ENCODE peak calls at places on chromosomes 1 and 21, in seven cellular contexts. V is mesothelial cell of epicardium, T is glutamatergic neuron, X is fibroblast of villous mesenchyme, I is K562, Q is nephron progenitor cell, D is body of pancreas. Z is an unnamed sample.

GRCh38 chr1:109807822-109808680 is 44.3 kb upstream of the EPS8L3 start:
- DNase-seq in I (no peak), V (no peak), D (no peak), Q (no peak), T (no peak), X (no peak), Z (no peak)

GRCh38 chr1:182253319-182253718 is 138.3 kb downstream of the GLUL start:
- DNase-seq in I (peak), V (no peak), X (no peak), T (no peak), Q (no peak), D (no peak), Z (no peak)

GRCh38 chr1:55582078-55582477 is 366.9 kb upstream of the USP24 start:
- DNase-seq in V (no peak), I (no peak), D (no peak), Q (no peak), T (no peak), X (no peak), Z (no peak)

GRCh38 chr1:78543941-78544630 is 53.3 kb downstream of the PTGFR start:
- DNase-seq in D (no peak), I (no peak), Q (no peak), T (no peak), X (peak), V (no peak), Z (no peak)

GRCh38 chr1:46191033-46191701 is 7.1 kb downstream of the POMGNT1 start:
- DNase-seq in I (no peak), Q (no peak), V (no peak), T (no peak), D (no peak), X (no peak), Z (no peak)

GRCh38 chr1:21564521-21565095 is 55.4 kb downstream of the ALPL start:
- DNase-seq in V (no peak), X (no peak), Q (no peak), D (no peak), T (no peak), I (no peak), Z (no peak)

GRCh38 chr1:45615885-45616284 is 8.0 kb downstream of the CCDC17 start:
- DNase-seq in V (no peak), D (no peak), Q (no peak), X (no peak), I (no peak), T (no peak), Z (no peak)

GRCh38 chr1:67211589-67212563 is 45.6 kb downstream of the IL23R start:
- DNase-seq in Q (peak), T (no peak), X (peak), V (no peak), D (peak), I (peak), Z (peak)

GRCh38 chr1:168468042-168468809 is 75.6 kb downstream of the XCL2 start:
- DNase-seq in Q (no peak), D (no peak), X (no peak), V (no peak), T (no peak), I (peak), Z (no peak)

GRCh38 chr1:61254629-61255323 is 172.4 kb downstream of the NFIA start:
- DNase-seq in I (no peak), Q (no peak), T (no peak), D (peak), V (no peak), X (peak), Z (no peak)

GRCh38 chr1:225998560-225999226 is 450 bp downstream of the SDE2 start:
- DNase-seq in X (peak), I (peak), V (no peak), Q (no peak), D (no peak), T (no peak), Z (no peak)

GRCh38 chr21:35697321-35697808 is 363.0 kb downstream of the SETD4 start:
- DNase-seq in I (peak), X (peak), D (peak), T (no peak), Q (no peak), V (peak), Z (no peak)

GRCh38 chr1:143651350-143651992 is 320.3 kb downstream of the FAM72C start:
- DNase-seq in V (no peak), X (no peak), D (no peak), I (no peak), Q (no peak), T (no peak), Z (no peak)

GRCh38 chr1:26191739-26192138 is 1.3 kb downstream of the CATSPER4 start:
- DNase-seq in D (no peak), Q (no peak), X (no peak), V (no peak), T (no peak), I (no peak), Z (no peak)

GRCh38 chr1:232046531-232047283 is 420.1 kb downstream of the DISC1 start:
- DNase-seq in Q (no peak), X (no peak), I (no peak), V (no peak), T (no peak), D (no peak), Z (no peak)

GRCh38 chr1:65235867-65236805 is 73.2 kb upstream of the DNAJC6 start:
- DNase-seq in Q (no peak), V (no peak), T (no peak), I (peak), X (peak), D (no peak), Z (no peak)

GRCh38 chr1:197928849-197929336 is 11.7 kb downstream of the LHX9 start:
- DNase-seq in Q (peak), T (no peak), V (no peak), D (no peak), X (no peak), I (peak), Z (no peak)

GRCh38 chr1:78673120-78673519 is 23.5 kb downstream of the IFI44 start:
- DNase-seq in Q (no peak), D (no peak), I (no peak), X (no peak), V (no peak), T (peak), Z (peak)

GRCh38 chr1:150152772-150153461 is 3.2 kb downstream of the PLEKHO1 start:
- DNase-seq in Q (no peak), V (no peak), D (no peak), I (no peak), T (peak), X (peak), Z (no peak)

GRCh38 chr1:186404454-186405051 is 28.9 kb downstream of the ODR4 start:
- DNase-seq in X (peak), I (peak), D (no peak), T (no peak), V (no peak), Q (no peak), Z (no peak)

GRCh38 chr1:150173161-150173585 is 23.5 kb downstream of the PLEKHO1 start:
- DNase-seq in I (no peak), V (no peak), X (no peak), Q (peak), T (no peak), D (no peak), Z (no peak)

GRCh38 chr1:216562383-216562782 is 139.1 kb upstream of the USH2A start:
- DNase-seq in T (no peak), X (no peak), V (no peak), I (no peak), Q (no peak), D (no peak), Z (no peak)
- TF ChIP-seq CTCF in T (no peak), X (peak), V (no peak), I (no peak), Q (peak), D (no peak), Z (no peak)

GRCh38 chr1:205309741-205310140 is 11.8 kb downstream of the NUAK2 start:
- DNase-seq in D (no peak), X (no peak), T (no peak), Q (no peak), I (no peak), V (no peak), Z (no peak)

GRCh38 chr1:205314986-205315618 is 6.4 kb downstream of the NUAK2 start:
- DNase-seq in X (no peak), V (no peak), T (no peak), Q (no peak), I (no peak), D (no peak), Z (no peak)

GRCh38 chr1:205312866-205313680 is 8.5 kb downstream of the NUAK2 start:
- DNase-seq in V (no peak), T (no peak), Q (no peak), X (no peak), I (no peak), D (no peak), Z (no peak)

GRCh38 chr1:205313681-205314308 is 7.8 kb downstream of the NUAK2 start:
- DNase-seq in T (peak), D (peak), I (no peak), X (peak), Q (peak), V (no peak), Z (peak)

DNA sequence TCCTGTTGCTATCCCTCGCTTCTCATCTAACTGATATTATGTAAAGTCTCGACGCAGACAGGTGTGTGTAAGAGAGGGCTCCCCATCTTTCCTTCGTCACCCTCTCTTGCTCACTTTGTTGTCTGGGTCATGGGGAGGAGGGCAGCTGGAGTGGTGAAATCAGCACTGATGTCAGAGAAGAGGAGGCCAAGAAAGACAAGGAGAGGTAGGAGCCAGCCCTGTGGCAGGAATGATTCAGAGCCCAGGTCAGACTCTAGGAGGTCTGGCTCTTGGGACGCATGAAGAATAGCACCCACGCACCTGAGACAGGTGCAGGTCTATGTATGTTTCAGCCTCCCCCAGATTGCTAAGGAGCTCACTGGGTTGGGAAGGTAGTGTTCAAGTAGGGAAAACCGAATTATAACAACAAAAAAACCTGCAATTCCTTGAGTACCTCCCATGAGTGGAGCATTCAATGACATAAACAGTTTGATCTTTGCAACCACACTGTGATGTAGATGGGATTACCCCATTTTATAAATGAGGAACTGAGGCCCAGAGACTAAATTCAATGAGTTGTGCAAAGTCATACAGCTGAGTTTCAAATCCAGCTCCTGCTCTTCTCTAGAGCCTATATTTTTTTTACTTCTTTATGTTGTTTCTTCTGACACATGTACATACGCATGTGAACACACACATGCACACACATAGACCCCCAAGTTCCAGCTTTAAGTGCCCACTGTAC is 10.4 kb downstream of the NUAK2 start:
- DNase-seq in Q (no peak), D (no peak), I (no peak), V (no peak), T (no peak), X (no peak), Z (no peak)
- TF ChIP-seq CTCF in Q (no peak), D (no peak), I (no peak), V (no peak), T (no peak), X (no peak), Z (no peak)

DNA sequence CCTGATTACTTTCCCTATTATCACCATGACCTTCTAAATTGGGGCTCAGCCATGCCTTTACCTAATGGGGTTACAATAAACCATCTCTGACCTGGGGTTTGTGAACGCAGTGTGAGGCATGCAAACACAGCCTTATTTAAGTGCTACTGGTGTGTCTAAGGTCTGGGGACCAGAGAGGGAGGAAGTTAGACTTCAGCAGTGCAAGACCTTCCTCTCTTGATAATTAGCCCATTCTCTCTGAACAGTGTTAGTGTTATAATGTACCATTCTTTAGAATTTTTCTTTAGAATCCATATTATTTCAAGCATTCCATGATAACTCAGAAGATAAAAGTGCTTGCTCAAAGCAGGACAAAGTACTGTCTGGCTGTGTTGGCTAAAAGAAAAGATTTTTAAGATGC is 10.5 kb upstream of the LRRC8D start:
- DNase-seq in T (no peak), I (no peak), D (no peak), Q (no peak), V (no peak), X (no peak), Z (no peak)
- TF ChIP-seq CTCF in T (no peak), I (no peak), D (no peak), Q (no peak), V (no peak), X (no peak), Z (no peak)

GRCh38 chr1:4091996-4092395 is 191.9 kb upstream of the C1orf174 start:
- DNase-seq in X (no peak), V (no peak), D (no peak), T (no peak), Q (no peak), I (no peak), Z (no peak)
- TF ChIP-seq CTCF in X (no peak), V (no peak), D (no peak), T (no peak), Q (no peak), I (no peak), Z (no peak)

GRCh38 chr1:8871539-8871935 is 6.9 kb downstream of the ENO1 start:
- DNase-seq in Q (no peak), X (no peak), D (peak), T (no peak), V (no peak), I (no peak), Z (no peak)
- TF ChIP-seq CTCF in Q (peak), X (peak), D (peak), T (peak), V (peak), I (peak), Z (peak)

GRCh38 chr1:33654267-33654832 is 181.9 kb downstream of the ZSCAN20 start:
- DNase-seq in I (no peak), V (no peak), T (peak), D (no peak), X (peak), Q (peak), Z (peak)
- TF ChIP-seq CTCF in I (peak), V (peak), T (peak), D (no peak), X (peak), Q (peak), Z (peak)

GRCh38 chr1:112508242-112509004 is at the start of gene WNT2B:
- DNase-seq in X (no peak), I (peak), D (no peak), T (peak), Q (peak), V (no peak), Z (no peak)
- TF ChIP-seq CTCF in X (no peak), I (no peak), D (peak), T (no peak), Q (no peak), V (no peak), Z (no peak)

GRCh38 chr1:228150021-228150457 is 309 bp downstream of the GJC2 start:
- DNase-seq in X (no peak), I (no peak), T (no peak), V (no peak), Q (no peak), D (no peak), Z (no peak)
- TF ChIP-seq CTCF in X (no peak), I (no peak), T (no peak), V (no peak), Q (no peak), D (no peak), Z (no peak)

GRCh38 chr1:234205966-234206365 is 167.3 kb upstream of the COA6 start:
- DNase-seq in I (no peak), D (no peak), V (no peak), T (no peak), Q (no peak), X (peak), Z (no peak)

GRCh38 chr1:234208791-234209190 is 164.5 kb upstream of the COA6 start:
- DNase-seq in D (no peak), I (no peak), X (peak), Q (no peak), V (no peak), T (no peak), Z (no peak)

GRCh38 chr1:234206651-234207284 is 166.5 kb upstream of the COA6 start:
- DNase-seq in D (no peak), V (no peak), T (no peak), X (peak), I (peak), Q (no peak), Z (no peak)

GRCh38 chr1:234212764-234213406 is 160.4 kb upstream of the COA6 start:
- DNase-seq in Q (no peak), D (peak), T (no peak), X (peak), I (peak), V (no peak), Z (peak)

GRCh38 chr1:234208351-234208750 is 164.9 kb upstream of the COA6 start:
- DNase-seq in Q (no peak), T (no peak), V (no peak), X (no peak), I (no peak), D (no peak), Z (no peak)
- TF ChIP-seq CTCF in Q (no peak), T (no peak), V (no peak), X (no peak), I (no peak), D (no peak), Z (no peak)

DNA sequence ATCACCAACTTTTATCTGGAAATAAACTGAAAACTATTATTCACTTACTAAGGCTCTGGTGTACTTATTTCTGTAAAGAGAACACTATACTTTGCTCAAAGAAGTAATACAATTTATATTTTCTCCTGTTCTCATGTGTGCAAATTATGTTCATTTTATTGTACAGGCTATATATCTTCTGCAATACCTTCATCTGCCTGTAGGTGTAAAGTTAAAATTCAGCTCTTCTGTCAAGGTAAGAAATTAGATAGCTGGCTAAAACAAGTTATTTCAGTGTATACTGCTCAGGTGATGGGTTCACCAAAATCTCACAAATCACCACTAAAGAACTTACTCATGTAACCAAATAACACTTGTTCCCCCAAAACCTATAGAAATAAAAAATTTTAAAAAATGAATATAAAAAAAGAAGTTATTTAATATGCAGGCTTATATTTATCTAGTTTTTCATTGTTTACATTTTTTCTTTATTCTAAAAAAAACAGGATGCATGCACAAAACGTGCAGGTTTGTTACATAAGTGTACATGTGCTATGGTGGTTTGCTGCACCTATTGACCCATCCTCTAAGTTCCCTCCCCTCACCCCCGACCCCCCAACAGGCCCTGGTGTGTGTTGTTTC is 81.5 kb downstream of the PTGER3 start:
- DNase-seq in D (no peak), I (peak), X (peak), V (no peak), T (no peak), Q (no peak), Z (no peak)
- TF ChIP-seq CTCF in D (peak), I (no peak), X (peak), V (peak), T (peak), Q (peak), Z (peak)